ENCODE peak calls at places on chromosomes 16 and 17, in five cellular contexts. R is NCI-H774, M is ELF-1, V is T-cell, T is cardiac fibroblast. F is an unnamed sample.

GRCh38 chr17:81509687-81510523 is 2.7 kb downstream of the ACTG1 start:
- DNase-seq in R (no peak), T (no peak), V (no peak), M (no peak), F (no peak)

GRCh38 chr16:73157861-73158260 is 109.9 kb upstream of the ZFHX3 start:
- DNase-seq in M (no peak), R (no peak), V (no peak), T (no peak), F (no peak)

GRCh38 chr16:87464691-87465300 is 28.0 kb downstream of the ZCCHC14 start:
- DNase-seq in M (no peak), R (no peak), V (no peak), T (peak), F (no peak)

GRCh38 chr16:23491490-23492391 is 18.6 kb downstream of the GGA2 start:
- DNase-seq in M (no peak), V (no peak), R (no peak), T (peak), F (no peak)

GRCh38 chr16:19708498-19709205 is 9.4 kb downstream of the KNOP1 start:
- DNase-seq in V (no peak), R (no peak), T (no peak), M (peak), F (no peak)

GRCh38 chr17:77235370-77236080 is 94.8 kb downstream of the SEC14L1 start:
- DNase-seq in T (peak), M (no peak), R (no peak), V (no peak), F (no peak)

GRCh38 chr16:89007371-89008249 is 30.6 kb upstream of the CBFA2T3 start:
- DNase-seq in R (no peak), T (no peak), M (no peak), V (no peak), F (no peak)

GRCh38 chr17:69428252-69428980 is 13.9 kb downstream of the MAP2K6 start:
- DNase-seq in T (no peak), M (no peak), R (no peak), V (no peak), F (no peak)

GRCh38 chr17:49715221-49715620 is 7.5 kb upstream of the SLC35B1 start:
- DNase-seq in T (no peak), M (no peak), R (no peak), V (no peak), F (no peak)

GRCh38 chr16:54454616-54455015 is 168.0 kb upstream of the IRX3 start:
- DNase-seq in T (no peak), R (no peak), M (no peak), V (no peak), F (no peak)

GRCh38 chr17:30808785-30809286 is 15.7 kb downstream of the CRLF3 start:
- DNase-seq in M (no peak), V (no peak), T (no peak), R (no peak), F (no peak)

GRCh38 chr17:75110307-75110937 is 653 bp downstream of the ARMC7 start:
- DNase-seq in V (no peak), T (no peak), R (peak), M (peak), F (peak)

GRCh38 chr16:77589071-77589755 is 133.1 kb upstream of the NUDT7 start:
- DNase-seq in R (no peak), V (no peak), M (no peak), T (peak), F (no peak)